ENCODE peak calls at places on chromosomes 4 and X, in five cellular contexts. C is CD8-positive, alpha-beta T cell; N is progenitor cell of endocrine pancreas; M is tibial artery; V is GM10248. K is an unnamed sample.

GRCh38 chr4:100493756-100494155 is 24.1 kb downstream of the EMCN start:
- DNase-seq in C (no peak), N (no peak), M (no peak), V (no peak), K (no peak)

GRCh38 chrX:140274761-140275525 is 229.9 kb downstream of the SOX3 start:
- DNase-seq in C (no peak), N (no peak), M (no peak), V (no peak), K (peak)

GRCh38 chr4:151685303-151685702 is 75.5 kb downstream of the GATB start:
- DNase-seq in C (no peak), N (no peak), M (no peak), V (no peak), K (no peak)

GRCh38 chr4:38743866-38744265 is 38.9 kb downstream of the TLR10 start:
- DNase-seq in C (no peak), N (no peak), M (no peak), V (no peak), K (no peak)

GRCh38 chr4:76301068-76301774 is 5.3 kb upstream of the STBD1 start:
- DNase-seq in C (no peak), N (no peak), M (no peak), V (peak), K (peak)

GRCh38 chr4:184267673-184268573 is 50.2 kb upstream of the ENPP6 start:
- DNase-seq in C (peak), N (no peak), M (no peak), V (peak), K (peak)

GRCh38 chr4:1242506-1243450 is 6.2 kb downstream of the CTBP1 start:
- DNase-seq in C (no peak), N (peak), M (peak), V (no peak), K (no peak)

GRCh38 chr4:623914-624626 is 1.3 kb upstream of the PDE6B start:
- DNase-seq in C (no peak), N (no peak), M (no peak), V (no peak), K (no peak)

GRCh38 chr4:77931452-77932135 is 69.0 kb downstream of the MRPL1 start:
- DNase-seq in C (no peak), N (no peak), M (no peak), V (no peak), K (peak)

DNA sequence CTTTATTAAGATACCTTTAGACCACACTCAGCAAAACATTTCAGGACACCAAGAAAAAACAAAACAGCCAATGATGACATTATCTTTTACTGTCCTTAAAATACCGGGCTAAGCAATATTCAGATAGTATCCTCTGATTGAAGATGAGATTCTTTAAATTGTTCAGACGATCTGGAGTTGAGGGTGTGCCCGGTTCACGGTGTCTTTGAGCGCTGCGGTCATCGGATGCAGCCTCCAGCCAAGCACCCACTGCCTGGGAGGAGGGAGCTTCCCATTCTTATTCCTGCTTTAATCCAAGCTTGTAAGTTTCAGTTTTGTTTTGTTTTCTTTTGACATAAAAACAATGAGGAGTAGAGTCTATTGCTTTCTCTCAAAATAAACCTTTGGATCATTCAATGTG is 14.1 kb downstream of the FAM149A start:
- DNase-seq in C (no peak), N (no peak), M (no peak), V (no peak), K (no peak)
- TF ChIP-seq CTCF in C (no peak), N (no peak), M (no peak), V (no peak), K (no peak)

GRCh38 chrX:17082831-17083230 is 136.4 kb downstream of the REPS2 start:
- DNase-seq in C (no peak), N (no peak), M (no peak), V (no peak), K (peak)
- TF ChIP-seq CTCF in C (no peak), N (peak), M (no peak), V (no peak), K (no peak)

GRCh38 chrX:39609941-39610340 is 487.8 kb downstream of the BCOR start:
- DNase-seq in C (no peak), N (no peak), M (no peak), V (no peak), K (no peak)
- TF ChIP-seq CTCF in C (no peak), N (no peak), M (no peak), V (no peak), K (no peak)

DNA sequence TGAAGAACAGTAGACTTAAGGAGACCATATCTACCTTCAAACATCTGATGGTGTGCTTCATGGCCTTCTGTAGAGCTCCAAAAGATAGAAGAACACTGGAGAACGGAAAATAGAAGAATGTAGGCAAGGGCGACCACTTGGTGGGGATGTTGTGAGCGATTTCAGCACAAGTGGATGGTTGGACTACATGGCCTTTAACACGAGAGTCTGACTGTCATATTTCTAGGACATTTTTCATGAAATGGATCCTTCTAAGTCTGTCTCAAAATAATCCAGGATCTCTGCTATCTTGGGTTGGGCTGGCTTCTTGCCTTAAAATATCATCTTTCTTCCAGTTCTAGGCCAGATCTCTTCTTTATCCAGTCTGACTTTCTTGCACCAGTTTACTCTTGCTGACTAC is 1.3 kb upstream of the MID1IP1 start:
- DNase-seq in C (no peak), N (no peak), M (peak), V (no peak), K (no peak)
- TF ChIP-seq CTCF in C (peak), N (no peak), M (no peak), V (peak), K (no peak)

GRCh38 chr4:139745111-139745639 is 79.6 kb downstream of the MGST2 start:
- DNase-seq in C (no peak), N (no peak), M (no peak), V (no peak), K (no peak)

GRCh38 chr4:139740531-139741041 is 75.0 kb downstream of the MGST2 start:
- DNase-seq in C (no peak), N (no peak), M (peak), V (no peak), K (peak)

GRCh38 chr4:139740121-139740520 is 74.5 kb downstream of the MGST2 start:
- DNase-seq in C (no peak), N (no peak), M (no peak), V (no peak), K (peak)

GRCh38 chr4:139744232-139744631 is 78.6 kb downstream of the MGST2 start:
- DNase-seq in C (no peak), N (no peak), M (no peak), V (no peak), K (no peak)

DNA sequence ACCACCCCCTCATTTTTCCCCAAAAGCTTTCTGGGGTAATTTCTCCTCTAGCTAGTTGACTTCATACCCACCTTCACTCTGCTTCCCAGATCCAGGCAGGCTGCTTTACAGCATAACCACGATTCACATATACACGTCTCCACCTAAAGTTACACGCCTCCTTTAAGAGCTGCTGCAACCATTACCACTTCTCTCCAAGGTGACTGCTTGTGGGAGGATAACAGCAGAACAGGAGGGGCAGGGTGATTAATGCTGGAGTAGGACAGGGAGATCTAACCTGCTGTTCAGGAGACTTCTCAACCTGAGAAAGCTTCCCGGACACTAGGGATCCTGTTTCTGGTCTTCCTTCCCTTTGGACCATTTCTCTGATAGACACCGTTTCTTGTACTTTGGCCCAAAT is 77.4 kb downstream of the MGST2 start:
- DNase-seq in C (no peak), N (no peak), M (no peak), V (no peak), K (no peak)
- TF ChIP-seq CTCF in C (no peak), N (no peak), M (no peak), V (no peak), K (no peak)

GRCh38 chr4:180953572-180953971 is 1289.6 kb upstream of the TENM3 start:
- DNase-seq in C (no peak), N (no peak), M (no peak), V (no peak), K (peak)
- TF ChIP-seq CTCF in C (no peak), N (peak), M (no peak), V (no peak), K (no peak)

GRCh38 chr4:119132306-119132705 is 3.3 kb upstream of the MYOZ2 start:
- DNase-seq in C (no peak), N (no peak), M (no peak), V (no peak), K (no peak)

GRCh38 chr4:119124314-119124713 is 11.3 kb upstream of the MYOZ2 start:
- DNase-seq in C (no peak), N (no peak), M (no peak), V (no peak), K (no peak)

GRCh38 chr4:119131160-119131559 is 4.5 kb upstream of the MYOZ2 start:
- DNase-seq in C (no peak), N (no peak), M (no peak), V (no peak), K (no peak)

GRCh38 chr4:119130365-119131065 is 5.1 kb upstream of the MYOZ2 start:
- DNase-seq in C (no peak), N (no peak), M (peak), V (no peak), K (no peak)

GRCh38 chr4:119128125-119128524 is 7.5 kb upstream of the MYOZ2 start:
- DNase-seq in C (no peak), N (no peak), M (no peak), V (no peak), K (no peak)
- TF ChIP-seq CTCF in C (no peak), N (no peak), M (no peak), V (no peak), K (no peak)

DNA sequence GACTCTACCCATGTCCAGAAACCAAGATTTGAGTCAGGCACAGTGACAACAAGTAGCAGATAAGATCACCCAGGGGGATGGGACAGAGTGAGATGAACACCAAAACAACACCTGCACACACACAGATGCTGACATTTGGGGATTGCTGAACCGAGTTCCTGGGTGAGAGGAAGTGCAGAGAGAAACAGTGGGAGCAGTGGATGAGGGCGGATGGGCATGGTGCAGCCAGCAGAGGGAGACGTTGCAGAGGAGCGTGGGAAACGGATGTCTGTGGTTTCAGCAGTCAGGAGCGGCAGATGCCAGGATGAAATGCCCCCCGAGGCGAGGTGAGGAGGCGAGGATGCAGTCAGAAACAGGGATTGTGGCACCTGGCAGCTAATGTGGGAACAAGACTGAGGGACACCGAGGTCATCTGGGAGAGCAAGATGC is 78.6 kb upstream of the STS start:
- DNase-seq in C (no peak), N (no peak), M (no peak), V (no peak), K (peak)
- TF ChIP-seq CTCF in C (no peak), N (peak), M (no peak), V (peak), K (peak)

K was measured in MCF 10A.